ENCODE peak calls at places on chromosomes 5 and 9, in four cellular contexts. One of them, this sample, is unnamed.

GRCh38 chr5:113447651-113448050 is 12.9 kb upstream of the TSSK1B start:
- DNase-seq in GM23248: peak; percentile 29
- DNase-seq in astrocyte: no peak
- DNase-seq in psoas muscle: no peak
- DNase-seq in this sample: no peak

GRCh38 chr9:96022445-96023031 is 147.0 kb downstream of the ERCC6L2 start:
- DNase-seq in GM23248: no peak
- DNase-seq in astrocyte: no peak
- DNase-seq in psoas muscle: no peak
- DNase-seq in this sample: no peak

GRCh38 chr5:122789461-122790171 is 14.7 kb downstream of the SNX2 start:
- DNase-seq in GM23248: no peak
- DNase-seq in astrocyte: peak; percentile 3
- DNase-seq in psoas muscle: no peak
- DNase-seq in this sample: no peak

GRCh38 chr9:135803441-135803840 is 101.5 kb downstream of the KCNT1 start:
- DNase-seq in GM23248: no peak
- DNase-seq in astrocyte: no peak
- DNase-seq in psoas muscle: peak; percentile 16
- DNase-seq in this sample: no peak

GRCh38 chr5:13510616-13511015 is 433.9 kb downstream of the DNAH5 start:
- DNase-seq in GM23248: no peak
- DNase-seq in astrocyte: no peak
- DNase-seq in psoas muscle: no peak
- DNase-seq in this sample: no peak

GRCh38 chr5:32339198-32339597 is 26.5 kb upstream of the MTMR12 start:
- DNase-seq in GM23248: peak; percentile 13
- DNase-seq in astrocyte: peak; percentile 20
- DNase-seq in psoas muscle: no peak
- DNase-seq in this sample: no peak

GRCh38 chr5:65886387-65886786 is 40.0 kb upstream of the ERBIN start:
- DNase-seq in GM23248: no peak
- DNase-seq in astrocyte: no peak
- DNase-seq in psoas muscle: no peak
- DNase-seq in this sample: no peak

GRCh38 chr9:120966005-120966369 is 39.4 kb upstream of the TRAF1 start:
- DNase-seq in GM23248: no peak
- DNase-seq in astrocyte: no peak
- DNase-seq in psoas muscle: no peak
- DNase-seq in this sample: no peak

GRCh38 chr5:172104801-172105701 is 83.0 kb downstream of the STK10 start:
- DNase-seq in GM23248: no peak
- DNase-seq in astrocyte: no peak
- DNase-seq in psoas muscle: no peak
- DNase-seq in this sample: no peak

GRCh38 chr9:6212722-6213375 is 2.8 kb upstream of the IL33 start:
- DNase-seq in GM23248: peak; percentile 53
- DNase-seq in astrocyte: no peak
- DNase-seq in psoas muscle: no peak
- DNase-seq in this sample: no peak

GRCh38 chr9:78985084-78985738 is 586.6 kb upstream of the TLE4 start:
- DNase-seq in GM23248: peak; percentile 51
- DNase-seq in astrocyte: peak; percentile 53
- DNase-seq in psoas muscle: no peak
- DNase-seq in this sample: no peak

GRCh38 chr9:91758491-91758981 is 191.5 kb downstream of the ROR2 start:
- DNase-seq in GM23248: peak; percentile 69
- DNase-seq in astrocyte: no peak
- DNase-seq in psoas muscle: no peak
- DNase-seq in this sample: no peak

GRCh38 chr5:134161712-134162395 is 14.9 kb downstream of the SKP1 start:
- DNase-seq in GM23248: no peak
- DNase-seq in astrocyte: no peak
- DNase-seq in psoas muscle: no peak
- DNase-seq in this sample: no peak

GRCh38 chr5:10334830-10335229 is 18.7 kb upstream of the MARCHF6 start:
- DNase-seq in GM23248: no peak
- DNase-seq in astrocyte: no peak
- DNase-seq in psoas muscle: no peak
- DNase-seq in this sample: peak; percentile 40

GRCh38 chr5:61275841-61276240 is 56.2 kb upstream of the ZSWIM6 start:
- DNase-seq in GM23248: peak; percentile 73
- DNase-seq in astrocyte: peak; percentile 52
- DNase-seq in psoas muscle: peak; percentile 71
- DNase-seq in this sample: peak; percentile 67

GRCh38 chr5:54719384-54720306 is 202.1 kb downstream of the SNX18 start:
- DNase-seq in GM23248: peak; percentile 88
- DNase-seq in astrocyte: peak; percentile 70
- DNase-seq in psoas muscle: no peak
- DNase-seq in this sample: no peak

DNA sequence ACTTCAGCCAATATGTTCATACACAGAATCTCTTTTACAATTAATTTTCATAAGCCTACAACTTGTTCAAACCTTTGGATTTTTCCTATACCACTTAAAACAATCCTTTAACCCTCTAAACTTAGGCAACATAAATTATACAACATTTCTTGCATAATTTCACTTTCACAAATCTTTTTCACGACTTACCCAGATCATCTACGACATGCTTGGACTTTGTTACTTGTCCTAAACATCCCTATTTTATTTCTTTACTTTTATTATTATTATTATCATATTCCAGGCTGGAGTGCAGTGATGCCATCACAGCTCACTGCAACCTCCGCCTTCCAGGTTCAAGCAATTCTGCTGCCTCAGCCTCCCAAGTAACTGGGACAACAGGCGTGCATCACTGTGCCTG is 68.0 kb downstream of the CACNA1B start:
- DNase-seq in GM23248: no peak
- DNase-seq in astrocyte: no peak
- DNase-seq in psoas muscle: no peak
- DNase-seq in this sample: no peak
- H3K9me3 ChIP-seq in GM23248: no peaks in the 10 kb centered on the region
- H3K9me3 ChIP-seq in astrocyte: peaks cover 20% of the 10 kb centered on the region
- H3K9me3 ChIP-seq in psoas muscle: no peaks in the 10 kb centered on the region
- H3K9me3 ChIP-seq in this sample: peaks cover 15% of the 10 kb centered on the region

GRCh38 chr5:178981381-178981780 is 13.7 kb downstream of the GRM6 start:
- DNase-seq in GM23248: no peak
- DNase-seq in astrocyte: no peak
- DNase-seq in psoas muscle: no peak
- DNase-seq in this sample: no peak
- H3K9me3 ChIP-seq in GM23248: peaks cover 4% of the 10 kb centered on the region
- H3K9me3 ChIP-seq in astrocyte: peaks cover 60% of the 10 kb centered on the region
- H3K9me3 ChIP-seq in psoas muscle: peaks cover 24% of the 10 kb centered on the region
- H3K9me3 ChIP-seq in this sample: peaks cover 6% of the 10 kb centered on the region

GRCh38 chr9:40928803-40929487 is 199.5 kb downstream of the FOXD4L6 start:
- DNase-seq in GM23248: no peak
- DNase-seq in astrocyte: no peak
- DNase-seq in psoas muscle: no peak
- DNase-seq in this sample: peak; percentile 49

GRCh38 chr9:40926404-40927259 is 201.8 kb downstream of the FOXD4L6 start:
- DNase-seq in GM23248: no peak
- DNase-seq in astrocyte: no peak
- DNase-seq in psoas muscle: no peak
- DNase-seq in this sample: peak; percentile 43

GRCh38 chr9:40925149-40925548 is 203.3 kb downstream of the FOXD4L6 start:
- DNase-seq in GM23248: no peak
- DNase-seq in astrocyte: no peak
- DNase-seq in psoas muscle: no peak
- DNase-seq in this sample: peak; percentile 59

GRCh38 chr9:40927260-40927631 is 201.2 kb downstream of the FOXD4L6 start:
- DNase-seq in GM23248: no peak
- DNase-seq in astrocyte: no peak
- DNase-seq in psoas muscle: no peak
- DNase-seq in this sample: peak; percentile 47

GRCh38 chr9:40927851-40928802 is 200.4 kb downstream of the FOXD4L6 start:
- DNase-seq in GM23248: no peak
- DNase-seq in astrocyte: no peak
- DNase-seq in psoas muscle: no peak
- DNase-seq in this sample: peak; percentile 53
- H3K9me3 ChIP-seq in GM23248: no peaks in the 10 kb centered on the region
- H3K9me3 ChIP-seq in astrocyte: peaks cover 42% of the 10 kb centered on the region
- H3K9me3 ChIP-seq in psoas muscle: peaks cover 67% of the 10 kb centered on the region
- H3K9me3 ChIP-seq in this sample: peaks cover 62% of the 10 kb centered on the region

DNA sequence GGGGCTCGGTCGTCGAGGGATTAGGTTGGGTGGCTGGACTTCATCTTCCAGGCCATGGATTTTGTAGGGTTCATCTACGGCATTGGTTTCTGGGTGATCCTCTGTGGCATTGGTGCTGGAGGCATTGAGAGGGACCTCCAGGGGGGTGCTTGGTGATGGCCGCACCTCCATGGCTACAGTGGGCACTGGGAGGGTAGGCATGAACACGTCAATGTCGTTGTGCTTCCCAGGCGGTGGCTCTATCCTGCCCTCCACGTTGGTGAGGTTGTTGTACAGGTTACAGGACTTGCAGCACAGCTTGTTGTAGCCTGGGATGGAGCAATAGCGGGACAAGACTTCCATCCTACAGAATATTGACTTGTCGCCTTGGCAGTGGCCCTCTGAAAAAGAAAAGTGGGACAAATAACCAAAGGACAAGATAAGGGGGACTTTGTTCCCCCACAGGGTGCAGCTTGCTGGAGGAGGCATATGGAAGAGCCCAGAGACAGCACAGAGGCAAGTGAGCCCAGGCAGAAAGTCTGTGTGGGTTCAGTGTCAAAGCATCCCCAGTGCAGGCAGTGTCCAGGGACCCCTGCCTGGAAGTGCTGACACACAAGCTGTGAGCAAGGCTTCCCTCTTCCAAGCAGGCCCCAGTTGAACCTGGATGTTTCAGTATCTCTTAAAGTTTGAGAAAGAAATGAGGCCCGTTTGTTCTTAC is 53.9 kb downstream of the ZNF354C start:
- DNase-seq in GM23248: no peak
- DNase-seq in astrocyte: no peak
- DNase-seq in psoas muscle: no peak
- DNase-seq in this sample: peak; percentile 11
- H3K9me3 ChIP-seq in GM23248: no peaks in the 10 kb centered on the region
- H3K9me3 ChIP-seq in astrocyte: peaks cover 9% of the 10 kb centered on the region
- H3K9me3 ChIP-seq in psoas muscle: peaks cover 35% of the 10 kb centered on the region
- H3K9me3 ChIP-seq in this sample: peaks cover 4% of the 10 kb centered on the region

GRCh38 chr9:23322392-23322791 is 503.6 kb downstream of the ELAVL2 start:
- DNase-seq in GM23248: peak; percentile 46
- DNase-seq in astrocyte: no peak
- DNase-seq in psoas muscle: no peak
- DNase-seq in this sample: no peak

GRCh38 chr9:23321049-23321448 is 505.0 kb downstream of the ELAVL2 start:
- DNase-seq in GM23248: no peak
- DNase-seq in astrocyte: no peak
- DNase-seq in psoas muscle: no peak
- DNase-seq in this sample: no peak

GRCh38 chr9:23324511-23324910 is 501.5 kb downstream of the ELAVL2 start:
- DNase-seq in GM23248: no peak
- DNase-seq in astrocyte: no peak
- DNase-seq in psoas muscle: no peak
- DNase-seq in this sample: no peak

GRCh38 chr9:23326597-23326996 is 499.4 kb downstream of the ELAVL2 start:
- DNase-seq in GM23248: no peak
- DNase-seq in astrocyte: no peak
- DNase-seq in psoas muscle: no peak
- DNase-seq in this sample: no peak
- H3K9me3 ChIP-seq in GM23248: no peaks in the 10 kb centered on the region
- H3K9me3 ChIP-seq in astrocyte: no peaks in the 10 kb centered on the region
- H3K9me3 ChIP-seq in psoas muscle: no peaks in the 10 kb centered on the region
- H3K9me3 ChIP-seq in this sample: no peaks in the 10 kb centered on the region

GRCh38 chr5:3698412-3698811 is 102.8 kb downstream of the IRX1 start:
- DNase-seq in GM23248: no peak
- DNase-seq in astrocyte: no peak
- DNase-seq in psoas muscle: no peak
- DNase-seq in this sample: no peak

GRCh38 chr5:3694819-3695218 is 99.2 kb downstream of the IRX1 start:
- DNase-seq in GM23248: peak; percentile 54
- DNase-seq in astrocyte: peak; percentile 54
- DNase-seq in psoas muscle: no peak
- DNase-seq in this sample: no peak

GRCh38 chr5:3701694-3702093 is 106.1 kb downstream of the IRX1 start:
- DNase-seq in GM23248: no peak
- DNase-seq in astrocyte: no peak
- DNase-seq in psoas muscle: no peak
- DNase-seq in this sample: no peak

DNA sequence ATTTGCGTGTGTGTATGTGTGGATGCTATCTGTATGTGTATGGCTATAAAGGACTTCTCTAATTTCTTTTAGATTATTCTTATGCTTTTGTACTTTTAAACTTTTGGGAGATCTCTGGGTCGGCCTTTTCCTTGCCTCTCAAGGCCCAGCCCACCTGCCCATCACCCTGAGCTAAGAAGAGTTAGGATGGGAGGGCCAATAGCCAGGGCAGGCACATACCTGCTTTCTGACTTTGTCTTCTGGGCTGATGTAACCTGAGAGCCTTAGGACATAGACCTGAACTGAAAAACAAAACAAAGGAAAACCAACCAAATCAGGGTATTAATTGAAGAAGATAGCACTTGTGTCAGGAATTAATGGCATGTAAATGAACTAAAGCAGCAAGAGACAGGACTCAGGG is 100.2 kb downstream of the IRX1 start:
- DNase-seq in GM23248: no peak
- DNase-seq in astrocyte: no peak
- DNase-seq in psoas muscle: no peak
- DNase-seq in this sample: no peak
- H3K9me3 ChIP-seq in GM23248: no peaks in the 10 kb centered on the region
- H3K9me3 ChIP-seq in astrocyte: peaks cover 4% of the 10 kb centered on the region
- H3K9me3 ChIP-seq in psoas muscle: no peaks in the 10 kb centered on the region
- H3K9me3 ChIP-seq in this sample: no peaks in the 10 kb centered on the region

GRCh38 chr9:13388157-13388556 is 108.7 kb upstream of the MPDZ start:
- DNase-seq in GM23248: peak; percentile 90
- DNase-seq in astrocyte: peak; percentile 92
- DNase-seq in psoas muscle: no peak
- DNase-seq in this sample: peak; percentile 70
- H3K9me3 ChIP-seq in GM23248: no peaks in the 10 kb centered on the region
- H3K9me3 ChIP-seq in astrocyte: peaks cover 5% of the 10 kb centered on the region
- H3K9me3 ChIP-seq in psoas muscle: peaks cover 13% of the 10 kb centered on the region
- H3K9me3 ChIP-seq in this sample: no peaks in the 10 kb centered on the region

This sample was measured in right atrium auricular region.